ENCODE peak calls at places on chromosomes 2 and 18, in six cellular contexts. One of them, this sample, is unnamed.

GRCh38 chr2:102114851-102115497 is 27.6 kb upstream of the IL1R1 start:
- DNase-seq in CD8-positive, alpha-beta T cell: no peak
- DNase-seq in heart right ventricle: no peak
- DNase-seq in adrenal gland: no peak
- DNase-seq in mesothelial cell of epicardium: no peak
- DNase-seq in H9: no peak
- DNase-seq in this sample: peak

GRCh38 chr2:20139828-20140227 is 85.1 kb downstream of the SDC1 start:
- DNase-seq in CD8-positive, alpha-beta T cell: no peak
- DNase-seq in adrenal gland: no peak
- DNase-seq in mesothelial cell of epicardium: no peak
- DNase-seq in heart right ventricle: no peak
- DNase-seq in H9: no peak
- DNase-seq in this sample: no peak

GRCh38 chr2:191630313-191630712 is 47.6 kb upstream of the NABP1 start:
- DNase-seq in heart right ventricle: no peak
- DNase-seq in CD8-positive, alpha-beta T cell: no peak
- DNase-seq in mesothelial cell of epicardium: no peak
- DNase-seq in H9: no peak
- DNase-seq in adrenal gland: no peak
- DNase-seq in this sample: no peak

GRCh38 chr2:160397530-160397865 is 96.1 kb downstream of the RBMS1 start:
- DNase-seq in CD8-positive, alpha-beta T cell: no peak
- DNase-seq in mesothelial cell of epicardium: no peak
- DNase-seq in adrenal gland: no peak
- DNase-seq in H9: no peak
- DNase-seq in heart right ventricle: no peak
- DNase-seq in this sample: no peak

GRCh38 chr2:64857581-64858471 is 131.4 kb upstream of the SLC1A4 start:
- DNase-seq in H9: no peak
- DNase-seq in CD8-positive, alpha-beta T cell: no peak
- DNase-seq in heart right ventricle: peak
- DNase-seq in adrenal gland: peak
- DNase-seq in mesothelial cell of epicardium: no peak
- DNase-seq in this sample: no peak

GRCh38 chr2:228629251-228629650 is 447.8 kb upstream of the SPHKAP start:
- DNase-seq in mesothelial cell of epicardium: no peak
- DNase-seq in adrenal gland: no peak
- DNase-seq in H9: no peak
- DNase-seq in heart right ventricle: no peak
- DNase-seq in CD8-positive, alpha-beta T cell: no peak
- DNase-seq in this sample: no peak

GRCh38 chr2:240921319-240922233 is 15.4 kb downstream of the CROCC2 start:
- DNase-seq in adrenal gland: peak
- DNase-seq in H9: peak
- DNase-seq in heart right ventricle: peak
- DNase-seq in mesothelial cell of epicardium: peak
- DNase-seq in CD8-positive, alpha-beta T cell: no peak
- DNase-seq in this sample: peak

GRCh38 chr2:221958224-221958623 is 340.6 kb downstream of the PAX3 start:
- DNase-seq in H9: no peak
- DNase-seq in heart right ventricle: no peak
- DNase-seq in adrenal gland: no peak
- DNase-seq in mesothelial cell of epicardium: no peak
- DNase-seq in CD8-positive, alpha-beta T cell: no peak
- DNase-seq in this sample: no peak

GRCh38 chr2:137881711-137882110 is 82.6 kb upstream of the HNMT start:
- DNase-seq in mesothelial cell of epicardium: no peak
- DNase-seq in adrenal gland: no peak
- DNase-seq in H9: no peak
- DNase-seq in heart right ventricle: no peak
- DNase-seq in CD8-positive, alpha-beta T cell: no peak
- DNase-seq in this sample: no peak

GRCh38 chr2:137888845-137889244 is 75.4 kb upstream of the HNMT start:
- DNase-seq in H9: peak
- DNase-seq in mesothelial cell of epicardium: peak
- DNase-seq in heart right ventricle: peak
- DNase-seq in adrenal gland: peak
- DNase-seq in CD8-positive, alpha-beta T cell: no peak
- DNase-seq in this sample: no peak

DNA sequence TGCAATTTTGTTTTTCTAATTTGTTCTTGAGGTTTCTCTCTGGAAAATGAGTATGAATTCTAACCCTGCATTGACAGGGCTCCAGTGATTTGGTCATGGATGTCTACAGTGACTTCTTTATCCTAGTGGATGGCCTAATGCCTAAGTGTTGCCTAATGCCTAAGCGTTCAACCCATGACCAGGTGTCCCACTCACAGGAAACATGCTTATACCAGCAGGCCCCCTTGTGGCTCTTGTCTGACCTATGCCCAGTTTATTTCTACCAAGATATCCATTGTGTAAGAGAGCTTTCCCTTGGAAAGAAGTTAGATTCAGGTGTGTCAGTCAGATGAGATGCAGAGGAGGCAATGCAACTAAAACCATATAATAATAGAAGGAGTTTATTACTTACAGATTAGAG is 77.8 kb upstream of the HNMT start:
- DNase-seq in adrenal gland: no peak
- DNase-seq in CD8-positive, alpha-beta T cell: no peak
- DNase-seq in mesothelial cell of epicardium: no peak
- DNase-seq in H9: peak
- DNase-seq in heart right ventricle: no peak
- DNase-seq in this sample: no peak
- TF ChIP-seq CTCF in adrenal gland: no peak
- TF ChIP-seq CTCF in CD8-positive, alpha-beta T cell: no peak
- TF ChIP-seq CTCF in mesothelial cell of epicardium: no peak
- TF ChIP-seq CTCF in H9: peak
- TF ChIP-seq CTCF in heart right ventricle: no peak
- TF ChIP-seq CTCF in this sample: peak

DNA sequence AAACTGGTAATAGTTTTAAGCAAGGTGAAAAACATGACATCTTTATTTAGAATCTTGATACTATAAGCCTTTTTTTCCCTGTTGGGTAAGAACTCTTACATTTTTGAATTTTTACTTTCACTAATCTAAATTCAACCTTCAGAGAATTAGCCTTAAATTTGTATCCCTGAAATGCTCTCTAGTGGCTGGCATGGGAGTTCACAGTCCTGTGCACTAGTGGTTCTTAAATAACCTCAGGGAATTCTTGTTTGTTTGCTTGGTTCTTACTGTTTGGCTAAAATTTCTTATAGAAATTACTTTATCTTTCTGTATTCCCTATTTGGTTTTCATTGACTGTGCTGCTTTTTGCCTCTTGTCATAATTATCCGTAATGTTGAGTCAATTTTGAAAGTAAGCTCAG is 391.2 kb upstream of the FIGN start:
- DNase-seq in adrenal gland: no peak
- DNase-seq in CD8-positive, alpha-beta T cell: no peak
- DNase-seq in heart right ventricle: no peak
- DNase-seq in mesothelial cell of epicardium: no peak
- DNase-seq in H9: no peak
- DNase-seq in this sample: peak
- TF ChIP-seq CTCF in adrenal gland: no peak
- TF ChIP-seq CTCF in CD8-positive, alpha-beta T cell: no peak
- TF ChIP-seq CTCF in heart right ventricle: peak
- TF ChIP-seq CTCF in mesothelial cell of epicardium: no peak
- TF ChIP-seq CTCF in H9: peak
- TF ChIP-seq CTCF in this sample: peak

DNA sequence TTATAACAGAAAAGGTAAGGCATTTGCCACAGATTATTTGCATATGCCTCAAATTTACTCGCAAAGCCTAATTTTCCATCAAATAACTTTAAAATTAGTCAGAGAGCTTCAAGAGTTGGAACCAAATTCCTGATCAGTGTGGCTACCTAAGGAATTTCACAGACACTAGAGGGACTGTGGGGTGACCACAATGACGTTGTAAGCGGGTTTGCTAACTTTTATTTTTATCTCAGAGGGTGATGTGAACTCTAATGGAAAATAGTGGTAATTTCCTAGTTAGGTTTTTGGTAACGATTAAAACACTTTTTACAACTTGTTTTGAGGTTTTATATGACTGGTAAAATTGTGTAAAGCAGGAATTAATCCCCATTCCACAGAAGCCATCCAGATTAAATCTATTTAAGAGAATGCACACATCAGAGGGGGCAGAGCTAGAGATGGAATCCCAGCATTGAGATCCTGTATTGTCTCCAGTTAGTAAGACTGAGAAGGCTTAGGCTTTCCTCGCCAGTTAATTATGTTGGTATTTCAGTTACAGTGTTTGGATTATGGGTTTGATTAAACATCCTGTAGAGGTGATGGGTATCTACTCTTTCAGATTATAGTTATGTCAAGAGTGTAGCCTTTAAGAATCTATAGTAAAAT is 129.0 kb downstream of the GPD2 start:
- DNase-seq in adrenal gland: no peak
- DNase-seq in heart right ventricle: no peak
- DNase-seq in mesothelial cell of epicardium: no peak
- DNase-seq in H9: no peak
- DNase-seq in CD8-positive, alpha-beta T cell: no peak
- DNase-seq in this sample: peak
- TF ChIP-seq CTCF in adrenal gland: no peak
- TF ChIP-seq CTCF in heart right ventricle: no peak
- TF ChIP-seq CTCF in mesothelial cell of epicardium: no peak
- TF ChIP-seq CTCF in H9: no peak
- TF ChIP-seq CTCF in CD8-positive, alpha-beta T cell: no peak
- TF ChIP-seq CTCF in this sample: no peak

GRCh38 chr2:96265840-96266569 is at the start of the genes CIAO1 and TMEM127:
- DNase-seq in CD8-positive, alpha-beta T cell: peak
- DNase-seq in adrenal gland: peak
- DNase-seq in heart right ventricle: peak
- DNase-seq in H9: peak
- DNase-seq in mesothelial cell of epicardium: peak
- DNase-seq in this sample: peak
- TF ChIP-seq CTCF in CD8-positive, alpha-beta T cell: no peak
- TF ChIP-seq CTCF in adrenal gland: peak
- TF ChIP-seq CTCF in heart right ventricle: peak
- TF ChIP-seq CTCF in H9: peak
- TF ChIP-seq CTCF in mesothelial cell of epicardium: no peak
- TF ChIP-seq CTCF in this sample: peak

DNA sequence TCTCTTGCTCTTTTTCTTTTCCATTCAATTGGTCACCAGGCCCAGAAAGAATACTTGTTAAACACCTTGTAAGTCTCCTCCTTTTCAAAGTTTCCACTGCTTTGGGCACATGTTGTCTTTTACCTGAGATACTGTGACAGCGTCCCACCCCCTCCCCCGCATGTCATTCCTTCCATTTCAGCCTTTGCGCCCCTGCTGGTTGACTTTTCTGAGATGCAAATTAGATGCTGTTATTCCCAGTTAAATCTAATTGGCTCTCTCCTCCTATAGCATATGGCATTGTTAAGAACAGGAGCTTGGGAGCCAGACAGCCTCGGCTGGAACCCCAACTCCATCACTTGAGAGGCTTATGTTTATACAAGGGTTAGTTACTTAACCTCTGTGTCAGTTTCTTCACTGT is 80.3 kb upstream of the GAREM1 start:
- DNase-seq in H9: peak
- DNase-seq in CD8-positive, alpha-beta T cell: no peak
- DNase-seq in adrenal gland: no peak
- DNase-seq in heart right ventricle: no peak
- DNase-seq in mesothelial cell of epicardium: no peak
- DNase-seq in this sample: no peak
- TF ChIP-seq CTCF in H9: peak
- TF ChIP-seq CTCF in CD8-positive, alpha-beta T cell: no peak
- TF ChIP-seq CTCF in adrenal gland: no peak
- TF ChIP-seq CTCF in heart right ventricle: no peak
- TF ChIP-seq CTCF in mesothelial cell of epicardium: no peak
- TF ChIP-seq CTCF in this sample: peak

GRCh38 chr2:85131116-85131515 is 2.1 kb upstream of the TCF7L1 start:
- DNase-seq in heart right ventricle: no peak
- DNase-seq in adrenal gland: no peak
- DNase-seq in mesothelial cell of epicardium: no peak
- DNase-seq in CD8-positive, alpha-beta T cell: no peak
- DNase-seq in H9: peak
- DNase-seq in this sample: no peak
- TF ChIP-seq CTCF in heart right ventricle: peak
- TF ChIP-seq CTCF in adrenal gland: no peak
- TF ChIP-seq CTCF in mesothelial cell of epicardium: peak
- TF ChIP-seq CTCF in CD8-positive, alpha-beta T cell: no peak
- TF ChIP-seq CTCF in H9: peak
- TF ChIP-seq CTCF in this sample: peak

GRCh38 chr18:65439184-65439583 is 311.6 kb upstream of the CDH7 start:
- DNase-seq in CD8-positive, alpha-beta T cell: no peak
- DNase-seq in heart right ventricle: no peak
- DNase-seq in H9: no peak
- DNase-seq in mesothelial cell of epicardium: no peak
- DNase-seq in adrenal gland: no peak
- DNase-seq in this sample: no peak
- TF ChIP-seq CTCF in CD8-positive, alpha-beta T cell: no peak
- TF ChIP-seq CTCF in heart right ventricle: peak
- TF ChIP-seq CTCF in H9: peak
- TF ChIP-seq CTCF in mesothelial cell of epicardium: no peak
- TF ChIP-seq CTCF in adrenal gland: peak
- TF ChIP-seq CTCF in this sample: peak

DNA sequence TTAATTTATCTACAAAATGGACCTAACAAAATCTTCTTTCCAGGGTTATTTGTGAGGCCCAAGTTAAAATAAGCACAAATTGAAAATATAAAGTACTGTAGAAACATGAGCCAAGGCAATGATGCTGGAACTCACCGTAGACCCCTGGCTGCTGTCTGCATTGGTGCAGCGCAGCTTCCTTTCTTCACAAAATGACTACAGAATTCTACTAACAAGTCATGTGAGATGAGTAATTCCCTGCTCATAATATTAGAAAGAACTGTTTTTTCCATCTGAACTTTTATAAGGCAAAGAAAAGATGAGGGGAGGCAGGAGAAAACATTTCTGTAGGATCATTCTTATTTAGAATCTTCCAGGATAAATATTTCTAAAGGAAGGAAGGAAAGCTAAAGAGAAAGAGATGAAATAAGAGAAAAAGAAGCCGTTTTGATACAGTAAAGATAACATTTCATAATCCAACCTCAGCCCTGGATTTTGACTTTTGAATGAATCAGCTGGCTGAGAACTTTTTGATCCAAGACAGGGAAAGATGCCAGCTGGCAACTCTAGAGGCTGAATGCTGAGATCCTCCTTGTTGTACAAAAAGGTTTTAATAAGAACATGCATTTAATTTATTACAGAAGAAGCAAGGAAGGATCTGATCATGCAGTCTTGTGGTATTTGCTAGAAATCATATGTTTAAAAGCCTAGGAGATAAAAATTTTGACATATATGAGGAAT is 183.9 kb upstream of the KLHL14 start:
- DNase-seq in mesothelial cell of epicardium: no peak
- DNase-seq in adrenal gland: peak
- DNase-seq in CD8-positive, alpha-beta T cell: no peak
- DNase-seq in heart right ventricle: no peak
- DNase-seq in H9: peak
- DNase-seq in this sample: peak
- TF ChIP-seq CTCF in mesothelial cell of epicardium: no peak
- TF ChIP-seq CTCF in adrenal gland: no peak
- TF ChIP-seq CTCF in CD8-positive, alpha-beta T cell: no peak
- TF ChIP-seq CTCF in heart right ventricle: no peak
- TF ChIP-seq CTCF in H9: peak
- TF ChIP-seq CTCF in this sample: peak

This sample was measured in retinal pigment epithelial cell.